ENCODE peak calls at places on chromosome 21, in six cellular contexts. V, R, O, U, E and I are unnamed samples.
A peak's percentile ranks its signal among the peaks of the same experiment; 100 is the strongest.

GRCh38 chr21:39124852-39125251 is 58.4 kb downstream of the PSMG1 start:
- DNase-seq in V (no peak), R (no peak), O (no peak), U (no peak), E (no peak), I (no peak)

GRCh38 chr21:45636921-45637646 is 6.4 kb upstream of the PCBP3 start:
- DNase-seq in V (no peak), R (no peak), O (no peak), U (no peak), E (no peak), I (no peak)

GRCh38 chr21:15062566-15062965 is 2.2 kb downstream of the NRIP1 start:
- DNase-seq in V (no peak), R (no peak), O (no peak), U (no peak), E (peak; percentile 32), I (no peak)

GRCh38 chr21:25813917-25814316 is 79.1 kb downstream of the GABPA start:
- DNase-seq in V (no peak), R (no peak), O (no peak), U (no peak), E (peak; percentile 36), I (no peak)

GRCh38 chr21:21801921-21802320 is 803.7 kb downstream of the NCAM2 start:
- DNase-seq in V (no peak), R (no peak), O (no peak), U (no peak), E (no peak), I (no peak)

GRCh38 chr21:26409735-26410134 is 163.4 kb downstream of the CYYR1 start:
- DNase-seq in V (no peak), R (no peak), O (no peak), U (no peak), E (no peak), I (no peak)

GRCh38 chr21:15051652-15052554 is 12.9 kb downstream of the NRIP1 start:
- DNase-seq in V (no peak), R (no peak), O (no peak), U (no peak), E (no peak), I (no peak)

GRCh38 chr21:31862078-31862477 is 10.7 kb upstream of the HUNK start:
- DNase-seq in V (no peak), R (no peak), O (no peak), U (no peak), E (peak; percentile 33), I (no peak)

GRCh38 chr21:39180429-39181019 is 2.7 kb downstream of the PSMG1 start:
- DNase-seq in V (no peak), R (no peak), O (no peak), U (no peak), E (peak; percentile 19), I (peak; percentile 56)

GRCh38 chr21:15138475-15138874 is 73.7 kb upstream of the NRIP1 start:
- DNase-seq in V (peak; percentile 8), R (no peak), O (no peak), U (peak; percentile 31), E (no peak), I (no peak)

GRCh38 chr21:28485301-28486022 is 507.2 kb downstream of the LTN1 start:
- DNase-seq in V (no peak), R (no peak), O (peak; percentile 55), U (no peak), E (peak; percentile 51), I (no peak)

GRCh38 chr21:25313891-25314646 is 293.2 kb downstream of the MRPL39 start:
- DNase-seq in V (no peak), R (no peak), O (no peak), U (no peak), E (peak; percentile 3), I (no peak)

GRCh38 chr21:46145840-46146691 is 9.3 kb downstream of the FTCD start:
- DNase-seq in V (no peak), R (peak; percentile 64), O (no peak), U (peak; percentile 10), E (no peak), I (peak; percentile 57)

GRCh38 chr21:28745131-28746055 is 247.3 kb downstream of the LTN1 start:
- DNase-seq in V (peak; percentile 78), R (peak; percentile 77), O (peak; percentile 75), U (peak; percentile 62), E (peak; percentile 87), I (peak; percentile 91)

GRCh38 chr21:29342394-29342957 is 43.8 kb downstream of the BACH1 start:
- DNase-seq in V (no peak), R (no peak), O (peak; percentile 98), U (peak; percentile 84), E (peak; percentile 93), I (no peak)

GRCh38 chr21:16420086-16420724 is 690.4 kb downstream of the USP25 start:
- DNase-seq in V (no peak), R (no peak), O (peak; percentile 24), U (peak; percentile 40), E (peak; percentile 78), I (no peak)

GRCh38 chr21:28257276-28257675 is 735.4 kb downstream of the LTN1 start:
- DNase-seq in V (no peak), R (no peak), O (no peak), U (no peak), E (no peak), I (no peak)

DNA sequence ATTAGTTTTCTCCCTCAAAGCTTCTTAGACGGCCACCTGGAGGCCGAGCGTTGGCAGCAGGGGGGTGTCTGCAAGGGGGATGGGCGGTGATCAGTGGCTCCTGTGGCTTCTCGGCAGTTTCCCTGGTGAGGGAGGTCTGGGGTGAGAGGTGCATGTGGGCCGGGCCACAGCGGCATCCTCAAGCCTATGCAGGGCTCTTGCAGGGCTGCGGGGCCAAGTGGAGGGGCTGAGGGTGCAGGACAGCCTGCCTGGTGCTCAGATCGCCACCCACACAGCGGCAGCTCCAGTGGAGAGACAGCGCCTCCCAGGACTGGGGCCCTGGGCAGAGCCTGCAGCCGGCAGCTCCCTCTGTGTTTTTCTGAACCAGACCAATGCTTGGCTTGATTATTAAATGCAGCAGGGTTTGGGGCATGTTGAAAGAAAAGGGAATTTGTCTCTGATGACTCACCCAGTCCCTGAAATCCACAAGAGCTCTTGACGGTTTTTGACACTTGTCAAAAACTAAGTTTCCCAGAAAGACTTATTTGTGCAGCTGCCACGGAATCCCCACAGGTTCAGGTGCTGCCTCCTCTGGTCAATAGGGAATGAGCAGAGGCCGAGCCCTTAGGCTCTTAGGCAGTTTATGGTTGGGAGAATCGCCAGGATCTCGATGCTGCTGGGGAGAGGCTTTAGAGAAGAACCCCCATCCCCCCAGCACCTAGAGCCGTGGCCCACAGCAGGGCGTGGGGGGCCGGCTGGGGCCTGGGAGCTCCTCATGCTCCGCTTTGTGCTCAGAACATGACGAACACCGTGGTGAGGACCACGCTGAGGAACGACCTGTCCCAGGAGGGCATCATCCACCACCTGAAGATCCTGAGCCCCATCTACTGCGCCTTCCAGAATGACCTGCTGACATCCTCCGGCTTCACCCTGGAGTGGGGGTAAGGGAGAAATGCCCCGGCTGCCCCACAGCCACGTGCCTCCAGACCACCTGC is 54.7 kb downstream of the UMODL1 start:
- DNase-seq in V (peak; percentile 84), R (peak; percentile 70), O (peak; percentile 45), U (no peak), E (peak; percentile 41), I (no peak)
- H3K4me3 ChIP-seq in V (no peak overlapping the region), R (no peak overlapping the region), O (no peak overlapping the region), U (no peak overlapping the region), E (no peak overlapping the region), I (no peak overlapping the region)

DNA sequence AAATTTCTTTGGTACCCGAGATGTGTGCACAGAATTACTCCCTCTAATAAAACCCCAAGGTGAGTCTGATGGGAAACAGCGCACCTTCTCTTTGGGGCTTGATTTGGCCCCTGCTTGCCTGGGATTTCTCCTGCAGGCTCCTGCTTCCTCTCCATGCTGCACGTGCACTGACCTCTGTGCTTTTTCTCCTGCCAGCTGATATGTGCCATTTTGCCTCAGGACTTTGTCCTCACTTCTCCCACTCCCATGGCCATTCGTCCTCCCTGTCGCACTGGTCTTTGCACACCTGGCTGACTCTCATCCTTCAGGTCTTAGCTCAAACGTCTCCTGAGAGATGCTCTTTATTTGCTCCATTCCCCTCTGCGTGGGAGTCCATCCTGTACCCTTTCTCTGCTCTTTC is 1.2 kb downstream of the CBR1 start:
- DNase-seq in V (no peak), R (no peak), O (no peak), U (no peak), E (no peak), I (no peak)
- H3K4me3 ChIP-seq in V (no peak overlapping the region), R (peak overlapping the region; percentile 84), O (peak overlapping the region; percentile 66), U (peak overlapping the region; percentile 69), E (peak overlapping the region; percentile 70), I (no peak overlapping the region)

DNA sequence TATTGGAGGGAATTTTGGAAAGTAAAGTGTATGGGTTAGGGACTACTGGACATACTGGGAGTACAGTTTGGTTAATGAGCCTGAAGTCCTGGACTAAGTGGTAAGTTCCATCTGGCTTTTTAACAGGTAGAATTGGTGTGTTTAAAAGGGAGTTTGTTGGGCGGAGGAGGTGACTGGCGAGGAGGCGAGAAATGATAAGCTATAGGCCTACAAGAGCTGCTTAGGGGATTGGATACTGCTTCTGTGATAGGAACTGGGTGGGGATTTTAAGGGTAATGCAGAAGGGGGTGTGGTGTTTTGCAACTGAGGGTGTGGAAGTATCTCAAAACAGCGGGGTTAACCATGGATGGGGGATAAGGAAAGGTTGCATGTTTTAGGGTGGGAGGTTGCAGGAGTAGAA is 3.5 kb downstream of the ERVH48-1 start:
- DNase-seq in V (no peak), R (no peak), O (no peak), U (no peak), E (no peak), I (no peak)
- H3K4me3 ChIP-seq in V (no peak overlapping the region), R (no peak overlapping the region), O (no peak overlapping the region), U (no peak overlapping the region), E (no peak overlapping the region), I (no peak overlapping the region)

GRCh38 chr21:34548782-34549376 is 36.9 kb upstream of the KCNE1 start:
- DNase-seq in V (no peak), R (no peak), O (no peak), U (no peak), E (peak; percentile 31), I (no peak)

GRCh38 chr21:34544032-34544496 is 32.1 kb upstream of the KCNE1 start:
- DNase-seq in V (peak; percentile 45), R (no peak), O (peak; percentile 60), U (peak; percentile 36), E (peak; percentile 86), I (peak; percentile 87)

GRCh38 chr21:34546556-34546955 is 34.5 kb upstream of the KCNE1 start:
- DNase-seq in V (no peak), R (no peak), O (no peak), U (no peak), E (no peak), I (no peak)

GRCh38 chr21:34543017-34543416 is 31.0 kb upstream of the KCNE1 start:
- DNase-seq in V (no peak), R (no peak), O (no peak), U (no peak), E (no peak), I (no peak)

DNA sequence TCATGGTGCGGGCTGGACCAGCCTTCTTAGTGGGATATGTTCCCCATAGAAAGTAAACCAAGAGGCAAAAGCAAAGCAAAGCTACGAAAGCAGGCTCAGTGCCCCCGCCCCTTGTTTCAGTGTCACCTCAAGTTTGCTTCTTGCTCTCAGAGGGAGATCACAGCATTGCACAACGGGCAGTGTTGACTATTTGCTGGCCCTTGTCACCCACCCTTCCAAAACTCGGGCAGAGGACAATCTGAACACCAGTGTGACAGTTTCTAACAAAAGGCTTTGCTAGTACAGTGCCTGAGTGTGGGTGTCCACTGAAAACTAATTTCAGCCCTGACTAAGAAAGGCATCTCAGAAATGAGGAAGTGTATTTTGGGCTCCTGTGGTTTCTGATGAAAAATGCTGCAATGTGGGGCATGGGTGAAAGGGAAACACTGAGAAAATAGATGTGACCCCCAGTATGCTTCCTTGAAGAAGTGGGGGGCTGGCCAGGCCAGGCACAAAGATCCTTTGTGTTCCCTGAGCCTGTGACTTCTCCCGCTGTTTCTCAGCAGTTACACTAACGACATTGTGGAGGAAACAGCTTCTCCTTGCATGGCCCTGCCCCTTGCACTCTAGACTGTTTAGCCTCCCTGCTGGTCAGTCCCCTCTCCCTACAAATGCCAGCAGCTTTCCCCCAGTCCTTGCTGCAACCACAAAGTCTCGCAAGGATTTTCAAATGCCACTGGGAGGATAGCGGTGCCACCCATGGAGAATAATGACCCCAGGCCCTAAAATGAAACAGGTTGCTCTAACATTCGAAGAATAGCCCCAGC is 33.3 kb upstream of the KCNE1 start:
- DNase-seq in V (no peak), R (no peak), O (peak; percentile 60), U (no peak), E (peak; percentile 34), I (peak; percentile 81)
- H3K4me3 ChIP-seq in V (no peak overlapping the region), R (no peak overlapping the region), O (no peak overlapping the region), U (no peak overlapping the region), E (no peak overlapping the region), I (peak overlapping the region; percentile 39)